ENCODE peak calls at places on chromosomes 5 and 9, in nine cellular contexts. N is tibial artery, R is upper lobe of left lung, Y is breast epithelium, L is kidney, P is left ventricle myocardium inferior, Z is IMR-90, G is fibroblast of pulmonary artery, C is brain microvascular endothelial cell. J is an unnamed sample.

GRCh38 chr9:134764870-134765269 is 115.7 kb upstream of the FCN2 start:
- DNase-seq in C (no peak), R (no peak), G (no peak), N (no peak), Y (no peak), Z (no peak), L (no peak), P (no peak), J (no peak)

GRCh38 chr9:22147818-22148573 is 138.9 kb upstream of the CDKN2B start:
- DNase-seq in L (no peak), Z (peak), C (peak), P (no peak), R (no peak), G (peak), N (no peak), Y (no peak), J (peak)

GRCh38 chr5:158023266-158023665 is 164.3 kb upstream of the CLINT1 start:
- DNase-seq in N (no peak), Z (peak), L (no peak), P (no peak), R (no peak), Y (no peak), C (no peak), G (no peak), J (no peak)

GRCh38 chr9:135249191-135249590 is 161.7 kb downstream of the OLFM1 start:
- DNase-seq in L (peak), Z (no peak), G (no peak), P (peak), R (no peak), C (no peak), N (no peak), Y (no peak), J (no peak)

GRCh38 chr5:77650686-77651085 is 12.2 kb upstream of the OTP start:
- DNase-seq in G (no peak), N (no peak), L (no peak), Z (no peak), R (no peak), Y (no peak), P (no peak), C (no peak), J (no peak)

GRCh38 chr9:88303785-88304495 is 84.3 kb upstream of the SPIN1 start:
- DNase-seq in L (no peak), N (no peak), C (peak), P (no peak), G (no peak), R (no peak), Y (no peak), Z (peak), J (no peak)

GRCh38 chr5:157744055-157745011 is 821 bp downstream of the LSM11 start:
- DNase-seq in G (no peak), Z (no peak), R (no peak), N (no peak), P (peak), L (peak), Y (no peak), C (no peak), J (no peak)

GRCh38 chr5:59496524-59497134 is 396.9 kb downstream of the PDE4D start:
- DNase-seq in L (no peak), Z (peak), P (no peak), R (no peak), C (no peak), G (peak), N (no peak), Y (no peak), J (no peak)

GRCh38 chr5:96994493-96994892 is 58.6 kb downstream of the LNPEP start:
- DNase-seq in C (no peak), G (no peak), P (no peak), Z (no peak), R (no peak), N (no peak), Y (no peak), L (no peak), J (no peak)

GRCh38 chr9:16704489-16705111 is 165.9 kb downstream of the BNC2 start:
- DNase-seq in Y (no peak), L (peak), Z (peak), N (peak), P (peak), G (no peak), R (peak), C (peak), J (peak)

DNA sequence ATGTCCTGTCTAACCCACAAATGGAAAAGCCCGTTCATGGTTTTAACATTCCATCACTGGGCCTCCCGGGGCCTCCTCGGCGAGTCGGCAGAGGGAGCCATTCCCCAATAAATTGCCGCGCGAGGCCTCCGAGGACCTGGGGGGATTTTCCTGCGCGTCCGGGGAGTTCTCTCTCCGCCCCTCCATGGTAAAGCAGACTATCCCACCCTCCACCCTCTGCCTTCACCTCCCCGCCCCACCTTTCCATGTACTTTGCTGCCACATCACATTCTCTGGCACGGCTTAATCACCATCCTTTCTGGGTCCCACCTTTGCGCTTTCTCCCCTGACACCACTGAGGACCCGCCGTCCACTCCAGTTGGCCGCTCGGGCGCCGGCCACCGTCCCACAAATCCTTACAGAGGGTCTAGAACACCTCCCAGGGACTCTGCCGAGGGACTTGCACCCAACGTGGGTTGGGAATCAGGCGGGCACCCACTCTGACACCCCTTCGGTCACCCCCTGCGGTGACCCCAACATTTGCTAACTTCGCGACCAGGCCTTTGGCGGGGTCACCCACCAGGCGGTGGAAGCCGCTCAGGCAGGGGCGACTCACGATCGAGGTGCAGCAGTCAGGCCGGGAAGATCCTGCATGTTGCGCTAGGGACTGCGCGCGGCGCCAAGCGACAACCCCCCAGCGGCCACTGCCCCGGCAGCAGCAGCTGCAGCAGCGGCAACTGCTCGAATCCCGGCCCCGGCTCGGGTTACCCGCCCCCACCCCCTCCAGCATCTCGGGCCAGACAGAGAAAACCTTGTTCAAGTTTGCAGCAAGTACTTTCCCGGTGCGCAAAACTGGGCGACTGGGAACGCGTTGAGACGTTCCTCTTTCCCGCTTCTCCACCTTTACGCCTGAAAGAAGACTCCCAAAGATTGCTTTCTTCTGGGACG is at the start of gene MEGF10:
- DNase-seq in G (peak), Z (peak), R (peak), N (no peak), P (no peak), L (no peak), Y (no peak), C (peak), J (no peak)
- H3K4me3 ChIP-seq in G (peak), Z (peak), R (peak), N (peak), P (peak), L (no peak), Y (peak), C (peak), J (peak)

GRCh38 chr9:81108821-81109220 is 580.5 kb downstream of the TLE1 start:
- DNase-seq in Y (no peak), R (no peak), P (no peak), G (no peak), C (no peak), L (no peak), N (no peak), Z (no peak), J (no peak)

GRCh38 chr9:81108391-81108790 is 581.0 kb downstream of the TLE1 start:
- DNase-seq in R (no peak), Y (no peak), Z (peak), C (no peak), P (no peak), G (no peak), N (no peak), L (no peak), J (no peak)

GRCh38 chr9:81103597-81104471 is 585.5 kb downstream of the TLE1 start:
- DNase-seq in Y (no peak), L (no peak), N (no peak), Z (no peak), C (no peak), R (no peak), P (no peak), G (no peak), J (no peak)
- TF ChIP-seq CTCF in Y (no peak), L (peak), N (peak), Z (peak), C (peak), R (no peak), P (no peak), G (peak), J (peak)

DNA sequence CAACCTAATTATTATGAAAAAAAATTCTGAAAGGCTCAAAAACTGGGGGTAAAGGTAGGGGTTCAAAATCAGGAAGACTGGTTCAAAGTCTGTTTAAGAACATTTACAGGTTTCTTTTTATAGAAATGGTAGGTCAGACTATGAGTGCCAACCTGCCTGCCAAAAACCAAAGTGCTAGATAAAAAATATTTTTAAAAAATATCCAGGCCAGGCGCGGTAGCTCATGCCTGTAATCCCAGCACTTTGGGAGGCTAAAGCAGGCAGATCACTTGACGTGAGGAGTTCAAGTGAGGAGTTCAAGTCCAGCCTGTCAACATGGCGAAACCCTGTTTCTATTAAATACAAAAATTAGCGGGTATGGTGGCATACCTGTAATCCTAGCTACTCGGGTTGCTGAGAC is 67.0 kb downstream of the NR3C1 start:
- DNase-seq in Z (no peak), Y (no peak), N (no peak), R (no peak), P (no peak), L (no peak), G (no peak), C (no peak), J (no peak)
- H3K4me3 ChIP-seq in Z (no peak), Y (no peak), N (no peak), R (no peak), P (no peak), L (no peak), G (no peak), C (no peak), J (no peak)

GRCh38 chr5:1644810-1645571 is 121.2 kb upstream of the LPCAT1 start:
- DNase-seq in Y (peak), Z (peak), R (peak), G (peak), N (peak), P (peak), C (peak), L (peak), J (peak)
- TF ChIP-seq CTCF in Y (peak), Z (peak), R (peak), G (peak), N (peak), P (peak), C (peak), L (peak), J (peak)

GRCh38 chr5:102296229-102296817 is at the start of gene SLCO4C1:
- DNase-seq in Y (peak), P (peak), G (peak), R (peak), N (peak), L (peak), Z (no peak), C (peak), J (no peak)
- H3K4me3 ChIP-seq in Y (peak), P (peak), G (peak), R (peak), N (peak), L (peak), Z (no peak), C (peak), J (no peak)

DNA sequence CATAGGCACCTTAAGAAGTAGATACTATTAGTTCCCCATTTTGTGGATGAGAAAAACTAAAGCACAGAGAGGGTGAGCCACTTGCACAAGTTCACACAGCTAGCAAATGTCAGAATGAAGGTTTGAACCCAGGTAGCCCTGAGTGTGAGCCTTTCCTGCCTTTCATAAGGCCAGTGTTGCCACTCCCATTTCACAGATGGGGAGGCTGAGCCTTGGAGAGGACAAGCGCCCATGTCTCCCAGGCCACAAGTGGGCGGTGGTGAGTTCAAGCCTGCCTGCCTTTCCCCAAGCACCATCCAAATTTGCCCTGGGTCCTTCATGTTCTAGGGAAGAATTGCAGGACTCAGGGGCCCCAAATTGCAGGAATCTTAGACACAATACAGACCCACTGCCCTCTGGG is 50.6 kb downstream of the LHX2 start:
- DNase-seq in N (no peak), L (no peak), R (no peak), P (no peak), C (no peak), Z (no peak), G (no peak), Y (no peak), J (no peak)
- TF ChIP-seq CTCF in N (no peak), L (no peak), R (no peak), P (no peak), C (peak), Z (no peak), G (peak), Y (no peak), J (peak)

DNA sequence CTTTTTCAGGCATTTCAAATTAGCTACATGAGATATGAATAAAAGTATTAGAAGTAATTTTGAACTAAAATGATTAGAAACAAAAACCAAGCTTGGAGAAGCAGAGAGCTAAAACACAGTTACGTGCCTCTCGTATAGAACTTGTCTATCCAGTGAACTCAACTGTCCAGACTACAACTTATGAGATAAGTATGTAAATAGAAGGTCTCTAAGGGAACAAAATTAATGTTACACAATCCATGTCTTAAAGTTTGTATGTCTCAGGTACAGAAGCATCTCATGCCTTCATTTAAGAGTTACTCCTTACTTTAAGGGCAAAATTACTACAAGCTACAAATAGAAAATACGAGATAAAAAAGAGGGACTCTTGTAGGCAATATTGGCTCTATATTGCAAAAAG is 316.8 kb downstream of the CETN3 start:
- DNase-seq in Y (no peak), R (no peak), Z (no peak), C (no peak), L (no peak), G (no peak), N (no peak), P (no peak), J (no peak)
- H3K4me3 ChIP-seq in Y (no peak), R (no peak), Z (no peak), C (no peak), L (no peak), G (no peak), N (no peak), P (no peak), J (no peak)

DNA sequence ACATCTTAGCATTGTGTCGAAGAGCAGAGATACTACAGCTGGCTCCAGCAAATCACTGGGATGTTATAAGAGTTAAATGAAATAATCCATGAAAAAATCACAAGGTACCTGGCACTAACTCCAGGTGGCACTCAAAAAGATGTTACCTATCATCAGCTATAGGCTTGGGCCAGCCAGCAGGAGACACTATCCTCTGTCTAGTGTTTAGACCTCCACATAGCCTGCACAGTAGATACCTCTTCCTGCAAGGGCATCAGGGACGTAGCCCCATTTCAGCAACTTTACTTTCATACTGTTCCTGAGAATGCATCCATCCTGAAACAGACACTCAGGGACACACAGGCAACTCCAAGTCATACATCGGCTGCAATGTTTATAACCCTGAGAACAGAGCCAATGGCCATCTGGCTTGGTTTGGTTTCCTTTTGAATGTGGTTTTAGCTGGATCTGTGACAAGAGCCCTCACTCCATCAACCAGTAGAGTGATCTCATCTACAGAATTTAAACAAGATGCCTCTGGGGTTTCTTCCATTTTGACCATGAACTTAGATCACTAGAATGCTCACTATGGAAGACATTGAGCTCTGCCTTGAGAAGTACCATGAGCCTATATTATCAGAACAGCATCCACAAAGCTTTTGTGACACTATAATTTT is 69.9 kb downstream of the TLE1 start:
- DNase-seq in G (peak), C (peak), R (no peak), Z (peak), L (no peak), N (no peak), Y (no peak), P (no peak), J (peak)
- TF ChIP-seq CTCF in G (no peak), C (no peak), R (no peak), Z (no peak), L (no peak), N (no peak), Y (no peak), P (no peak), J (peak)

GRCh38 chr9:6644346-6645152 is 980 bp downstream of the GLDC start:
- DNase-seq in G (no peak), C (no peak), P (no peak), Z (no peak), L (no peak), N (no peak), R (no peak), Y (no peak), J (no peak)

GRCh38 chr9:6646028-6646636 is 603 bp upstream of the GLDC start:
- DNase-seq in R (no peak), Y (no peak), C (no peak), P (no peak), G (no peak), N (no peak), L (no peak), Z (no peak), J (no peak)

GRCh38 chr9:6641561-6641960 is 4.0 kb downstream of the GLDC start:
- DNase-seq in P (no peak), C (no peak), L (no peak), Y (no peak), N (no peak), R (no peak), Z (no peak), G (no peak), J (no peak)

GRCh38 chr9:6641961-6642360 is 3.6 kb downstream of the GLDC start:
- DNase-seq in Z (no peak), L (no peak), Y (no peak), N (no peak), G (no peak), P (no peak), R (no peak), C (no peak), J (no peak)

GRCh38 chr9:6645153-6646027 is at the start of gene GLDC:
- DNase-seq in Y (peak), L (peak), N (no peak), R (peak), G (no peak), C (no peak), P (peak), Z (no peak), J (no peak)
- H3K4me3 ChIP-seq in Y (peak), L (peak), N (peak), R (peak), G (peak), C (peak), P (peak), Z (peak), J (peak)

J was measured in AG04450.